ENCODE peak calls at places on chromosomes 16 and 17, in seven cellular contexts. A is WTC11, E is HL-60, H is psoas muscle, Z is neural crest cell, G is body of pancreas, P is RWPE1. F is an unnamed sample.
A peak's percentile ranks its signal among the peaks of the same experiment; 100 is the strongest.

GRCh38 chr17:7336240-7337175 is at the start of gene ACAP1:
- DNase-seq in A (peak; percentile 78), E (peak; percentile 40), H (no peak), Z (no peak), G (no peak), P (no peak), F (no peak)

GRCh38 chr16:22672830-22673210 is 141.1 kb upstream of the HS3ST2 start:
- DNase-seq in A (no peak), E (no peak), H (no peak), Z (no peak), G (no peak), P (no peak), F (no peak)

GRCh38 chr16:17173134-17173729 is 297.5 kb downstream of the XYLT1 start:
- DNase-seq in A (no peak), E (peak; percentile 90), H (peak; percentile 38), Z (no peak), G (peak; percentile 15), P (peak; percentile 5), F (no peak)

GRCh38 chr17:42283241-42284019 is 4.9 kb upstream of the STAT5A start:
- DNase-seq in A (no peak), E (no peak), H (no peak), Z (no peak), G (peak; percentile 4), P (no peak), F (no peak)

GRCh38 chr17:39746145-39746461 is 8.4 kb downstream of the GRB7 start:
- DNase-seq in A (no peak), E (no peak), H (no peak), Z (no peak), G (no peak), P (no peak), F (no peak)

GRCh38 chr16:75482434-75483205 is 12.6 kb downstream of the CHST6 start:
- DNase-seq in A (no peak), E (no peak), H (no peak), Z (no peak), G (no peak), P (no peak), F (no peak)

GRCh38 chr17:1179112-1179634 is 608 bp downstream of the ABR start:
- DNase-seq in A (no peak), E (no peak), H (no peak), Z (no peak), G (no peak), P (no peak), F (no peak)

GRCh38 chr16:2231016-2231931 is 5.0 kb upstream of the DNASE1L2 start:
- DNase-seq in A (no peak), E (no peak), H (no peak), Z (no peak), G (peak; percentile 14), P (peak; percentile 55), F (no peak)

GRCh38 chr16:5018791-5019190 is 14.9 kb downstream of the NAGPA start:
- DNase-seq in A (no peak), E (no peak), H (no peak), Z (no peak), G (no peak), P (no peak), F (no peak)

DNA sequence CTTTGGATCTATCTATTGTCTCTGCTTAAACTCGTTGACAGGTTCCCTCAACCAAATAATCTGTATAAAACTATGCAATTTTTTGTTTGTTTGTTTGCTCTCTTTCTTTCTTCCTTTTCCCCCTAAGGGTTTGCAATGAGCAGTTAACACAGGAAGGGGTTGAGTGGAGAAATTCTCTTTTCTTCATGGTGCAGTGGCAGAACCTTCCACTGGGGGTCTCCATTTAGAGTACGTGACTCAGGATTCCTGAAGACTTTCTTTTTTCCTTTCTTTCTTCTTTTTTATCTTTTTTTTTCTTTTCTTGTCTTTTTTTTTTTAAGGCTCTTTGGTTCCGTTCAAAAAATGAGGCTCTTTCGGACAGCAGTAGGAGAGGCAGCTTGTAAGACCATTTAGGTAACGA is 19.5 kb upstream of the RBFOX1 start:
- DNase-seq in A (no peak), E (no peak), H (no peak), Z (peak; percentile 22), G (no peak), P (no peak), F (peak; percentile 20)
- TF ChIP-seq CTCF in A (no peak), E (no peak), H (peak; percentile 48), Z (peak; percentile 71), G (peak; percentile 15), P (no peak), F (peak; percentile 70)

GRCh38 chr17:5019475-5019956 is 15.7 kb downstream of the SLC52A1 start:
- DNase-seq in A (peak; percentile 44), E (no peak), H (no peak), Z (no peak), G (no peak), P (peak; percentile 32), F (no peak)
- TF ChIP-seq CTCF in A (no peak), E (no peak), H (no peak), Z (no peak), G (peak; percentile 4), P (no peak), F (no peak)

DNA sequence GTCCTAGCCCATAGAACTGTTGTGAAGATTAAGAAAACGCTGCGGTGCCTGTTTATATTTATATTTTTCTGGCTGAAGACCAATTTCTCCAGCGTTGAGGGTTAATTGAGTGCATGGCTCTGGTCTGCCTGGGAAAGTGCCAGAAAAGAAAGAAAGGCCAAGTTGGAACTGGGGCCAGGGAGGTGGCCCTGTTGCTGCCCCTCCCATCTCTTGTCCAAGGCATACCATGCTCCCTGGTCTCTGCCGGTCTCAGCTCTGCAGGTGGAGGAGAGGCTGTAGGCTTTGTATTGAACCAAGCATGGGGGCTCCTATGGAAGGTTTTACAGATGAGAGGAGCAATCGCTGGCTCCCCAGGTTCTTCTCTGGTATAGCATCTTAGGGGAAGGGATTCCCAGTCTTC is 124.7 kb downstream of the MGAT5B start:
- DNase-seq in A (no peak), E (no peak), H (no peak), Z (no peak), G (no peak), P (no peak), F (no peak)
- TF ChIP-seq CTCF in A (no peak), E (no peak), H (no peak), Z (no peak), G (no peak), P (no peak), F (no peak)

GRCh38 chr17:38578229-38578628 is 27.5 kb downstream of the SRCIN1 start:
- DNase-seq in A (peak; percentile 64), E (no peak), H (no peak), Z (no peak), G (no peak), P (no peak), F (no peak)

GRCh38 chr17:38577645-38578173 is 28.0 kb downstream of the SRCIN1 start:
- DNase-seq in A (no peak), E (no peak), H (no peak), Z (no peak), G (no peak), P (no peak), F (no peak)

GRCh38 chr17:38578641-38579480 is 26.9 kb downstream of the SRCIN1 start:
- DNase-seq in A (no peak), E (no peak), H (no peak), Z (no peak), G (no peak), P (no peak), F (peak; percentile 56)

GRCh38 chr17:38582069-38582468 is 23.7 kb downstream of the SRCIN1 start:
- DNase-seq in A (no peak), E (no peak), H (no peak), Z (no peak), G (no peak), P (no peak), F (no peak)

GRCh38 chr17:38579934-38580333 is 25.8 kb downstream of the SRCIN1 start:
- DNase-seq in A (peak; percentile 83), E (no peak), H (no peak), Z (no peak), G (peak; percentile 39), P (peak; percentile 72), F (peak; percentile 66)
- TF ChIP-seq CTCF in A (no peak), E (peak; percentile 7), H (no peak), Z (peak; percentile 25), G (no peak), P (peak; percentile 10), F (no peak)